ENCODE peak calls at places on chromosomes 5 and 9, in nine cellular contexts. R is PC-3, Z is transverse colon, N is psoas muscle, U is GM23338, D is AG04450, A is uterus, W is foreskin keratinocyte, K is HCT116. F is an unnamed sample. For H3K27me3, the result is how much of the 10 kb centered on the place peaks cover.

GRCh38 chr9:120755827-120756434 is 37.3 kb downstream of the FBXW2 start:
- DNase-seq in R (peak), Z (peak), N (no peak), U (peak), D (no peak), A (peak), W (no peak), K (peak), F (peak)

GRCh38 chr9:99104459-99105151 is at the start of gene TGFBR1:
- DNase-seq in R (peak), Z (peak), N (peak), U (peak), D (no peak), A (peak), W (no peak), K (peak), F (peak)

GRCh38 chr9:89886281-89886700 is 281.5 kb downstream of the GADD45G start:
- DNase-seq in R (no peak), Z (no peak), N (no peak), U (peak), D (no peak), A (no peak), W (no peak), K (no peak), F (no peak)

GRCh38 chr5:312845-313244 is 8.7 kb upstream of the AHRR start:
- DNase-seq in R (no peak), Z (no peak), N (peak), U (no peak), D (no peak), A (no peak), W (no peak), K (no peak), F (no peak)

GRCh38 chr5:322281-322941 is 897 bp downstream of the AHRR start:
- DNase-seq in R (no peak), Z (no peak), N (peak), U (peak), D (no peak), A (no peak), W (no peak), K (no peak), F (no peak)

GRCh38 chr9:86733929-86734328 is 213.4 kb downstream of the GAS1 start:
- DNase-seq in R (no peak), Z (no peak), N (peak), U (no peak), D (no peak), A (peak), W (no peak), K (no peak), F (no peak)

GRCh38 chr5:169003721-169004481 is 297.0 kb downstream of the SLIT3 start:
- DNase-seq in R (no peak), Z (no peak), N (no peak), U (peak), D (no peak), A (peak), W (no peak), K (no peak), F (no peak)

GRCh38 chr5:168528521-168529360 is at the start of gene FBLL1:
- DNase-seq in R (no peak), Z (no peak), N (no peak), U (peak), D (no peak), A (no peak), W (no peak), K (no peak), F (no peak)

GRCh38 chr5:150672237-150672883 is 11.3 kb downstream of the MYOZ3 start:
- DNase-seq in R (peak), Z (no peak), N (peak), U (peak), D (no peak), A (peak), W (peak), K (no peak), F (peak)

GRCh38 chr5:128904815-128905214 is 60.5 kb upstream of the SLC27A6 start:
- DNase-seq in R (no peak), Z (no peak), N (no peak), U (no peak), D (no peak), A (no peak), W (no peak), K (no peak), F (no peak)

GRCh38 chr5:135437796-135438560 is 9.2 kb downstream of the DCANP1 start:
- DNase-seq in R (peak), Z (peak), N (peak), U (no peak), D (peak), A (peak), W (peak), K (peak), F (no peak)

GRCh38 chr5:159034083-159034824 is 65.5 kb downstream of the EBF1 start:
- DNase-seq in R (peak), Z (no peak), N (no peak), U (no peak), D (no peak), A (peak), W (no peak), K (no peak), F (no peak)

GRCh38 chr5:66337827-66338226 is 193.7 kb downstream of the SREK1 start:
- DNase-seq in R (no peak), Z (no peak), N (no peak), U (peak), D (no peak), A (no peak), W (no peak), K (no peak), F (no peak)

GRCh38 chr9:9790216-9790872 is 822.5 kb downstream of the PTPRD start:
- DNase-seq in R (peak), Z (peak), N (no peak), U (peak), D (no peak), A (no peak), W (no peak), K (no peak), F (no peak)

GRCh38 chr5:15719784-15720183 is 219.8 kb downstream of the FBXL7 start:
- DNase-seq in R (no peak), Z (no peak), N (no peak), U (peak), D (no peak), A (no peak), W (peak), K (no peak), F (no peak)

GRCh38 chr5:179060116-179061008 is at the start of gene ZNF354C:
- DNase-seq in R (no peak), Z (peak), N (peak), U (peak), D (peak), A (peak), W (peak), K (no peak), F (peak)

GRCh38 chr5:10550222-10550995 is 13.5 kb upstream of the ANKRD33B start:
- DNase-seq in R (no peak), Z (no peak), N (no peak), U (no peak), D (no peak), A (no peak), W (no peak), K (no peak), F (no peak)

GRCh38 chr9:119802621-119803020 is 433.4 kb upstream of the BRINP1 start:
- DNase-seq in R (no peak), Z (peak), N (peak), U (peak), D (no peak), A (no peak), W (no peak), K (no peak), F (no peak)

GRCh38 chr5:172288465-172288864 is 4.9 kb upstream of the UBTD2 start:
- DNase-seq in R (no peak), Z (no peak), N (no peak), U (no peak), D (no peak), A (no peak), W (no peak), K (no peak), F (no peak)

GRCh38 chr9:113873446-113873845 is 2.7 kb upstream of the ZNF618 start:
- DNase-seq in R (no peak), Z (no peak), N (no peak), U (no peak), D (no peak), A (no peak), W (no peak), K (no peak), F (no peak)

GRCh38 chr9:113876806-113877236 is 712 bp downstream of the ZNF618 start:
- DNase-seq in R (peak), Z (no peak), N (no peak), U (peak), D (no peak), A (no peak), W (no peak), K (no peak), F (no peak)

GRCh38 chr9:113875420-113875916 is 641 bp upstream of the ZNF618 start:
- DNase-seq in R (peak), Z (no peak), N (no peak), U (no peak), D (no peak), A (no peak), W (no peak), K (no peak), F (no peak)

GRCh38 chr9:113873926-113874325 is 2.2 kb upstream of the ZNF618 start:
- DNase-seq in R (no peak), Z (no peak), N (no peak), U (no peak), D (no peak), A (no peak), W (no peak), K (no peak), F (no peak)

GRCh38 chr9:113875917-113876805 is at the start of gene ZNF618:
- DNase-seq in R (peak), Z (peak), N (peak), U (peak), D (no peak), A (no peak), W (no peak), K (no peak), F (no peak)
- H3K27ac ChIP-seq in R (no peak), Z (peak), N (peak), U (peak), D (peak), A (peak), W (peak), K (peak), F (no peak)

GRCh38 chr9:70418822-70419545 is 4.5 kb upstream of the KLF9 start:
- DNase-seq in R (peak), Z (peak), N (peak), U (peak), D (peak), A (peak), W (peak), K (peak), F (peak)

GRCh38 chr9:70421020-70421271 is 6.5 kb upstream of the KLF9 start:
- DNase-seq in R (no peak), Z (no peak), N (no peak), U (no peak), D (no peak), A (no peak), W (no peak), K (no peak), F (no peak)

GRCh38 chr9:70421272-70422180 is 7.1 kb upstream of the KLF9 start:
- DNase-seq in R (no peak), Z (no peak), N (no peak), U (peak), D (no peak), A (peak), W (no peak), K (no peak), F (no peak)

GRCh38 chr9:70420267-70421019 is 6.0 kb upstream of the KLF9 start:
- DNase-seq in R (peak), Z (peak), N (peak), U (peak), D (no peak), A (peak), W (no peak), K (peak), F (no peak)

DNA sequence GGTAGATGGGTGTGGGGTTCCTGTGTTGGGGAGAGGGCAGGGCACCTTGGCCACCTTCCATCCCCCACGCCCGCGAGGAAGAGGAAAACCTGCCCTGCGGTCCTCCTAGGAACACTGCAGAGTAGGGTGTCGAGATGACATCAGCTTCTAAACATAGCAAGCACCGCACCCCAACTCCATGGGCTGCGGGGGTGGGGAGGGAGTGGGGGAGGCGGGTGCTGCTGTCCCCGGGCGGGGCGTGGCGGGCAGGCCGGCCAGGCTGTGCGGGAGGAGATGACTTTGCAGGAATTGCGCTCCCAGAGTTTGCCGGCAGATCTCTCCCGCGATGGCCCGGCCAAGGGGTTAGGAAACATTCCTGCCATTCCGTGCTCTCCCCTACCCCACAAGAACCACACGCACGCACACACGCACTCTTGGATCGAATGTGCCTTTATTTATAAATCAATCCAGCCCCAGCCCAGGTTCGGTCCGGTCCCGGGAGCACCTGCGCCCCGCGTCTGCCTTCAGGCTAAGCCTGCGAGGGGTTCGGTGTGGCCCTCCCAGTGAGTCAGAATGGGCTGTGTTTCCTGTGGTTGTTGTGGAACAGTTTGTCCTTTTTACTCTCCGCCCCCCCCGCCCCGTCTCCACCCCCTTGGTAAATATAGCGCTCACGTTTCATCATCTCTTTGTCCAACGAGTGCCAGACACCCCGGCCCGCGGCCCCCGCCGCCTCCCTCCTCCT is 5.2 kb upstream of the KLF9 start:
- DNase-seq in R (peak), Z (peak), N (peak), U (peak), D (peak), A (peak), W (peak), K (peak), F (peak)
- TF ChIP-seq CTCF in R (no peak), Z (peak), N (no peak), U (no peak), D (no peak), A (no peak), W (peak), K (no peak), F (no peak)

GRCh38 chr9:115422932-115423440 is 305.0 kb upstream of the TNC start:
- DNase-seq in R (no peak), Z (no peak), N (no peak), U (no peak), D (no peak), A (no peak), W (no peak), K (no peak), F (no peak)
- H3K27me3 ChIP-seq in R (under half), Z (under half), N (under half), U (under half), D (under half), A (under half), W (under half), K (under half), F (under half)

GRCh38 chr5:134073404-134073803 is 41.1 kb upstream of the TCF7 start:
- DNase-seq in R (peak), Z (no peak), N (no peak), U (no peak), D (no peak), A (no peak), W (no peak), K (no peak), F (no peak)
- H3K27ac ChIP-seq in R (no peak), Z (no peak), N (no peak), U (no peak), D (no peak), A (no peak), W (no peak), K (no peak), F (no peak)

GRCh38 chr9:132312426-132312825 is 42.4 kb downstream of the SETX start:
- DNase-seq in R (no peak), Z (no peak), N (no peak), U (no peak), D (no peak), A (no peak), W (no peak), K (no peak), F (no peak)

GRCh38 chr9:132311978-132312377 is 42.8 kb downstream of the SETX start:
- DNase-seq in R (no peak), Z (no peak), N (no peak), U (no peak), D (no peak), A (no peak), W (no peak), K (no peak), F (no peak)

GRCh38 chr9:132309056-132309455 is 45.7 kb downstream of the SETX start:
- DNase-seq in R (no peak), Z (no peak), N (no peak), U (no peak), D (no peak), A (no peak), W (no peak), K (no peak), F (no peak)

GRCh38 chr9:132312873-132313272 is 41.9 kb downstream of the SETX start:
- DNase-seq in R (no peak), Z (no peak), N (no peak), U (no peak), D (no peak), A (no peak), W (no peak), K (no peak), F (no peak)
- TF ChIP-seq CTCF in R (peak), Z (no peak), N (peak), U (no peak), D (peak), A (no peak), W (peak), K (no peak), F (no peak)

F was measured in CD4-positive, alpha-beta T cell.